ENCODE peak calls at places on chromosomes 1 and 21, in eight cellular contexts. J is omental fat pad; B is lower lobe of right lung; K is ELF-1; G is stimulated activated naive CD8-positive, alpha-beta T cell treated with anti-CD3 and anti-CD28 coated beads, Interleukin-15, amount 100 ng/mL, for 72 hours; I is NCI-H187; U is activated CD4-positive, alpha-beta T cell treated with anti-CD3 and anti-CD28 coated beads, Interleukin-2, amount 10 ng/mL, durations not matched to agents 7 days and 5 days; X is activated T-cell treated with anti-CD3 and anti-CD28 coated beads for 1 hour. D is an unnamed sample.

GRCh38 chr1:110786802-110787327 is 86.1 kb upstream of the CD53 start:
- DNase-seq in J (no peak), B (no peak), K (no peak), G (no peak), I (no peak), U (no peak), X (no peak), D (no peak)

GRCh38 chr1:108852141-108852540 is 4.8 kb downstream of the AKNAD1 start:
- DNase-seq in J (no peak), B (no peak), K (no peak), G (no peak), I (no peak), U (no peak), X (no peak), D (no peak)

GRCh38 chr1:6753320-6754140 is 31.7 kb upstream of the CAMTA1 start:
- DNase-seq in J (no peak), B (no peak), K (no peak), G (no peak), I (no peak), U (no peak), X (no peak), D (no peak)

GRCh38 chr1:205323794-205324193 is 2.2 kb upstream of the NUAK2 start:
- DNase-seq in J (no peak), B (no peak), K (no peak), G (no peak), I (no peak), U (no peak), X (no peak), D (no peak)

GRCh38 chr1:219081943-219082925 is 91.4 kb upstream of the LYPLAL1 start:
- DNase-seq in J (no peak), B (no peak), K (no peak), G (no peak), I (no peak), U (no peak), X (no peak), D (no peak)

GRCh38 chr1:2248127-2248826 is 20.2 kb downstream of the SKI start:
- DNase-seq in J (no peak), B (peak), K (peak), G (no peak), I (no peak), U (no peak), X (no peak), D (no peak)

GRCh38 chr1:15313012-15313411 is 66.0 kb downstream of the FHAD1 start:
- DNase-seq in J (no peak), B (no peak), K (no peak), G (no peak), I (no peak), U (no peak), X (no peak), D (no peak)

GRCh38 chr1:36238433-36238832 is 14.2 kb downstream of the THRAP3 start:
- DNase-seq in J (no peak), B (no peak), K (no peak), G (no peak), I (no peak), U (no peak), X (no peak), D (no peak)

GRCh38 chr21:42666023-42666747 is 12.8 kb downstream of the PDE9A start:
- DNase-seq in J (no peak), B (no peak), K (peak), G (peak), I (no peak), U (peak), X (no peak), D (no peak)

GRCh38 chr1:15483971-15484370 is 8.1 kb downstream of the CELA2B start:
- DNase-seq in J (no peak), B (no peak), K (no peak), G (no peak), I (no peak), U (no peak), X (no peak), D (no peak)

GRCh38 chr21:46459356-46460112 is 843 bp downstream of the DIP2A start:
- DNase-seq in J (no peak), B (peak), K (peak), G (no peak), I (no peak), U (peak), X (no peak), D (no peak)

GRCh38 chr1:171219751-171220385 is 28.4 kb upstream of the FMO1 start:
- DNase-seq in J (no peak), B (no peak), K (peak), G (no peak), I (no peak), U (no peak), X (no peak), D (no peak)

GRCh38 chr1:84145051-84145450 is 980 bp downstream of the PRKACB start:
- DNase-seq in J (no peak), B (no peak), K (no peak), G (no peak), I (no peak), U (peak), X (no peak), D (no peak)

GRCh38 chr1:204493145-204493881 is 1.3 kb downstream of the PIK3C2B start:
- DNase-seq in J (no peak), B (peak), K (peak), G (no peak), I (no peak), U (peak), X (no peak), D (no peak)

GRCh38 chr1:161173711-161174110 is 3.6 kb downstream of the B4GALT3 start:
- DNase-seq in J (no peak), B (no peak), K (no peak), G (no peak), I (no peak), U (no peak), X (no peak), D (no peak)